ENCODE peak calls at places on chromosome 6, in eight cellular contexts. E, S, Q, R, D, U, V and Y are unnamed samples.

GRCh38 chr6:158213925-158214674 is 46.0 kb downstream of the GTF2H5 start:
- DNase-seq in V (peak; percentile 70), E (peak; percentile 57), S (peak; percentile 85), D (peak; percentile 74), U (peak; percentile 86), R (peak; percentile 80), Q (peak; percentile 78), Y (no peak)

GRCh38 chr6:29553268-29554057 is 6.1 kb downstream of the UBD start:
- DNase-seq in V (no peak), Q (peak; percentile 8), E (no peak), R (peak; percentile 13), U (peak; percentile 18), D (no peak), S (peak; percentile 20), Y (peak; percentile 43)

GRCh38 chr6:12174878-12175277 is 115.3 kb upstream of the EDN1 start:
- DNase-seq in Q (no peak), D (no peak), R (no peak), U (peak; percentile 58), S (peak; percentile 67), E (no peak), V (no peak), Y (no peak)

GRCh38 chr6:149235130-149235561 is 82.4 kb upstream of the TAB2 start:
- DNase-seq in D (peak; percentile 97), V (peak; percentile 82), S (peak; percentile 81), Q (peak; percentile 81), E (peak; percentile 94), U (peak; percentile 61), R (peak; percentile 95), Y (no peak)

GRCh38 chr6:81937296-81937937 is 184.9 kb upstream of the TENT5A start:
- DNase-seq in S (peak; percentile 83), E (no peak), U (peak; percentile 80), Q (peak; percentile 50), V (no peak), R (peak; percentile 61), D (peak; percentile 31), Y (no peak)

GRCh38 chr6:53042112-53042511 is 23.1 kb upstream of the FBXO9 start:
- DNase-seq in V (no peak), U (peak; percentile 92), E (no peak), D (no peak), R (peak; percentile 92), Q (peak; percentile 78), S (peak; percentile 95), Y (no peak)

GRCh38 chr6:53603381-53604121 is 58.6 kb upstream of the GCLC start:
- DNase-seq in V (no peak), S (peak; percentile 13), U (peak; percentile 36), D (no peak), E (peak; percentile 9), Q (peak; percentile 47), R (peak; percentile 78), Y (no peak)

GRCh38 chr6:2715737-2716136 is 35.0 kb downstream of the MYLK4 start:
- DNase-seq in D (no peak), Q (no peak), S (no peak), E (no peak), R (no peak), V (no peak), U (no peak), Y (no peak)

GRCh38 chr6:26202201-26202611 is 115.0 kb downstream of the HFE start:
- DNase-seq in U (no peak), V (no peak), Q (no peak), S (no peak), R (no peak), D (no peak), E (no peak), Y (no peak)

GRCh38 chr6:103937389-103937788 is 922.3 kb downstream of the HACE1 start:
- DNase-seq in R (no peak), D (no peak), V (no peak), E (no peak), U (no peak), S (no peak), Q (no peak), Y (no peak)

GRCh38 chr6:38079107-38079506 is 259.6 kb downstream of the ZFAND3 start:
- DNase-seq in E (no peak), D (no peak), Q (no peak), S (no peak), R (no peak), U (no peak), V (no peak), Y (no peak)

GRCh38 chr6:146410851-146411595 is 132.6 kb upstream of the RAB32 start:
- DNase-seq in V (no peak), E (no peak), R (no peak), U (no peak), S (no peak), Q (no peak), D (no peak), Y (no peak)

GRCh38 chr6:9957330-9957729 is 457.5 kb downstream of the TFAP2A start:
- DNase-seq in R (no peak), E (no peak), U (no peak), Q (no peak), V (no peak), S (no peak), D (no peak), Y (no peak)

GRCh38 chr6:119627908-119628669 is 278.5 kb upstream of the MAN1A1 start:
- DNase-seq in S (peak; percentile 79), U (peak; percentile 73), D (no peak), Q (no peak), R (peak; percentile 50), E (no peak), V (no peak), Y (no peak)

GRCh38 chr6:75602164-75602896 is 650 bp downstream of the SENP6 start:
- DNase-seq in U (peak; percentile 42), E (no peak), R (no peak), D (no peak), S (peak; percentile 55), V (peak; percentile 42), Q (no peak), Y (peak; percentile 72)

GRCh38 chr6:23905301-23905700 is 220.7 kb upstream of the NRSN1 start:
- DNase-seq in Q (no peak), S (no peak), V (no peak), U (no peak), E (no peak), D (no peak), R (no peak), Y (no peak)

GRCh38 chr6:43386492-43386891 is 17.0 kb upstream of the ZNF318 start:
- DNase-seq in Q (no peak), D (no peak), V (no peak), U (no peak), E (no peak), R (no peak), S (no peak), Y (no peak)

GRCh38 chr6:89161326-89162046 is 15.6 kb downstream of the PM20D2 start:
- DNase-seq in R (peak; percentile 56), S (no peak), D (no peak), U (no peak), Q (no peak), V (no peak), E (no peak), Y (no peak)

GRCh38 chr6:159279790-159280277 is 110.6 kb downstream of the FNDC1 start:
- DNase-seq in Q (no peak), R (no peak), U (no peak), S (peak; percentile 41), D (peak; percentile 68), V (no peak), E (no peak), Y (no peak)

GRCh38 chr6:126268087-126268486 is 71.8 kb upstream of the CENPW start:
- DNase-seq in R (no peak), D (no peak), V (no peak), Q (no peak), E (no peak), U (no peak), S (no peak), Y (no peak)

GRCh38 chr6:18219611-18220010 is 44.7 kb downstream of the DEK start:
- DNase-seq in D (no peak), R (no peak), S (no peak), U (no peak), Q (no peak), V (no peak), E (no peak), Y (no peak)

GRCh38 chr6:142444388-142444787 is 142.6 kb downstream of the ADGRG6 start:
- DNase-seq in V (no peak), Q (no peak), U (peak; percentile 62), D (no peak), E (no peak), R (no peak), S (peak; percentile 45), Y (no peak)

GRCh38 chr6:124573953-124574352 is 388.3 kb upstream of the RNF217 start:
- DNase-seq in S (no peak), V (peak; percentile 28), Q (no peak), U (no peak), D (no peak), R (no peak), E (no peak), Y (no peak)

GRCh38 chr6:120405947-120406346 is 928.3 kb downstream of the TBC1D32 start:
- DNase-seq in V (no peak), D (no peak), E (no peak), U (no peak), S (no peak), R (no peak), Q (no peak), Y (no peak)

GRCh38 chr6:169959129-169960002 is 207.9 kb downstream of the ERMARD start:
- DNase-seq in V (peak; percentile 81), E (no peak), R (no peak), D (no peak), S (no peak), Q (no peak), U (no peak), Y (peak; percentile 23)

GRCh38 chr6:33967966-33968724 is 164.3 kb upstream of the MLN start:
- DNase-seq in V (peak; percentile 29), S (peak; percentile 29), D (no peak), E (no peak), Q (no peak), U (peak; percentile 13), R (no peak), Y (no peak)

GRCh38 chr6:63391203-63391970 is 71.6 kb upstream of the LGSN start:
- DNase-seq in Q (no peak), S (no peak), D (no peak), R (no peak), E (no peak), U (no peak), V (no peak), Y (no peak)

GRCh38 chr6:44969446-44970175 is 358.5 kb upstream of the RUNX2 start:
- DNase-seq in S (no peak), Q (no peak), V (no peak), U (peak; percentile 11), R (peak; percentile 43), E (no peak), D (no peak), Y (no peak)

GRCh38 chr6:74248966-74249365 is 553.0 kb downstream of the CD109 start:
- DNase-seq in V (no peak), R (no peak), E (no peak), U (no peak), Q (no peak), D (no peak), S (no peak), Y (no peak)

GRCh38 chr6:112367655-112368054 is 20.5 kb downstream of the RFPL4B start:
- DNase-seq in U (no peak), E (no peak), Q (no peak), V (no peak), S (no peak), D (no peak), R (no peak), Y (no peak)